ENCODE peak calls at places on chromosomes 11 and 22, in five cellular contexts. N is H9, V is mesenchymal stem cell, W is H1, J is trophoblast cell. K is an unnamed sample.

GRCh38 chr11:31955838-31956237 is 135.0 kb upstream of the RCN1 start:
- DNase-seq in N (no peak), V (no peak), J (no peak), W (no peak), K (no peak)

GRCh38 chr11:69662021-69662698 is 13.0 kb downstream of the LTO1 start:
- DNase-seq in V (no peak), J (no peak), N (peak), W (no peak), K (no peak)

GRCh38 chr11:48193876-48194275 is 22.7 kb upstream of the OR4B1 start:
- DNase-seq in J (no peak), N (no peak), W (no peak), V (peak), K (no peak)

GRCh38 chr22:31615481-31615840 is 46.6 kb downstream of the PISD start:
- DNase-seq in N (no peak), V (no peak), W (no peak), J (no peak), K (no peak)

GRCh38 chr22:43060213-43060612 is 29.0 kb downstream of the TTLL1 start:
- DNase-seq in J (peak), N (peak), V (peak), W (peak), K (peak)

GRCh38 chr11:2289859-2290258 is 11.9 kb downstream of the C11orf21 start:
- DNase-seq in J (no peak), W (no peak), N (no peak), V (no peak), K (no peak)

GRCh38 chr11:107799245-107799859 is 59.2 kb downstream of the SLC35F2 start:
- DNase-seq in V (peak), N (peak), W (peak), J (peak), K (peak)

GRCh38 chr22:46936378-46936916 is 174.0 kb downstream of the TBC1D22A start:
- DNase-seq in J (no peak), W (peak), N (no peak), V (no peak), K (no peak)

GRCh38 chr22:41915035-41915782 is at the start of gene SHISA8:
- DNase-seq in V (peak), N (no peak), J (peak), W (no peak), K (no peak)

GRCh38 chr11:129489254-129489653 is 113.6 kb downstream of the BARX2 start:
- DNase-seq in V (no peak), J (no peak), W (no peak), N (no peak), K (no peak)

GRCh38 chr11:70297341-70297740 is 26.9 kb downstream of the PPFIA1 start:
- DNase-seq in J (peak), W (no peak), V (no peak), N (no peak), K (no peak)

GRCh38 chr11:32374261-32374711 is 61.1 kb downstream of the WT1 start:
- DNase-seq in W (peak), V (peak), J (peak), N (peak), K (peak)

GRCh38 chr11:133902506-133902905 is 54.3 kb downstream of the IGSF9B start:
- DNase-seq in W (no peak), N (no peak), J (no peak), V (no peak), K (no peak)

GRCh38 chr11:33089776-33090175 is 50.4 kb downstream of the TCP11L1 start:
- DNase-seq in J (no peak), N (no peak), W (no peak), V (peak), K (no peak)

GRCh38 chr11:27416568-27417176 is 53.7 kb upstream of the CCDC34 start:
- DNase-seq in W (no peak), J (no peak), V (no peak), N (no peak), K (no peak)

GRCh38 chr11:533049-533585 is 2.3 kb downstream of the HRAS start:
- DNase-seq in N (no peak), W (no peak), V (no peak), J (no peak), K (no peak)

GRCh38 chr11:26193714-26194373 is 138.1 kb upstream of the ANO3 start:
- DNase-seq in V (no peak), J (peak), N (no peak), W (no peak), K (no peak)

GRCh38 chr22:29187831-29188230 is 17.9 kb upstream of the EMID1 start:
- DNase-seq in J (no peak), W (no peak), N (no peak), V (no peak), K (no peak)

GRCh38 chr11:123313261-123313660 is 116.8 kb upstream of the GRAMD1B start:
- DNase-seq in N (no peak), V (no peak), W (no peak), J (peak), K (no peak)

GRCh38 chr11:92130432-92130831 is 94.2 kb upstream of the FAT3 start:
- DNase-seq in J (no peak), N (no peak), V (no peak), W (no peak), K (no peak)

GRCh38 chr11:97751405-97751804 is 1269.3 kb upstream of the CNTN5 start:
- DNase-seq in J (no peak), N (no peak), V (no peak), W (no peak), K (no peak)

GRCh38 chr11:76208829-76209670 is 2.7 kb upstream of the WNT11 start:
- DNase-seq in W (peak), J (peak), V (peak), N (peak), K (peak)

GRCh38 chr11:3000032-3000961 is 8.2 kb upstream of the NAP1L4 start:
- DNase-seq in V (no peak), N (no peak), W (no peak), J (no peak), K (no peak)

GRCh38 chr11:46421257-46421880 is 29.8 kb upstream of the CHRM4 start:
- DNase-seq in V (no peak), N (no peak), W (no peak), J (no peak), K (no peak)

GRCh38 chr11:96607890-96608558 is 218.2 kb downstream of the JRKL start:
- DNase-seq in J (no peak), W (no peak), V (no peak), N (peak), K (no peak)

GRCh38 chr22:39134366-39135091 is 18.0 kb downstream of the CBX7 start:
- DNase-seq in J (no peak), W (no peak), N (peak), V (no peak), K (no peak)

GRCh38 chr11:108872781-108873291 is 208.0 kb downstream of the DDX10 start:
- DNase-seq in N (no peak), V (no peak), W (no peak), J (no peak), K (no peak)

GRCh38 chr11:116294630-116295029 is 478.2 kb downstream of the BUD13 start:
- DNase-seq in N (no peak), J (peak), V (no peak), W (no peak), K (no peak)

GRCh38 chr11:22922672-22923071 is 62.4 kb upstream of the CCDC179 start:
- DNase-seq in V (no peak), W (no peak), J (no peak), N (no peak), K (no peak)
- H2BK120ac ChIP-seq in V (no peak), W (no peak), J (no peak), N (no peak), K (no peak)

GRCh38 chr11:94150056-94150455 is 21.4 kb downstream of the PANX1 start:
- DNase-seq in N (no peak), J (no peak), V (no peak), W (no peak), K (no peak)

GRCh38 chr11:94151903-94152677 is 23.4 kb downstream of the PANX1 start:
- DNase-seq in N (peak), J (peak), V (peak), W (no peak), K (no peak)

GRCh38 chr11:94150704-94151103 is 22.1 kb downstream of the PANX1 start:
- DNase-seq in V (no peak), N (no peak), W (no peak), J (no peak), K (no peak)

GRCh38 chr11:94152678-94153065 is 24.0 kb downstream of the PANX1 start:
- DNase-seq in N (no peak), J (peak), V (no peak), W (no peak), K (no peak)

DNA sequence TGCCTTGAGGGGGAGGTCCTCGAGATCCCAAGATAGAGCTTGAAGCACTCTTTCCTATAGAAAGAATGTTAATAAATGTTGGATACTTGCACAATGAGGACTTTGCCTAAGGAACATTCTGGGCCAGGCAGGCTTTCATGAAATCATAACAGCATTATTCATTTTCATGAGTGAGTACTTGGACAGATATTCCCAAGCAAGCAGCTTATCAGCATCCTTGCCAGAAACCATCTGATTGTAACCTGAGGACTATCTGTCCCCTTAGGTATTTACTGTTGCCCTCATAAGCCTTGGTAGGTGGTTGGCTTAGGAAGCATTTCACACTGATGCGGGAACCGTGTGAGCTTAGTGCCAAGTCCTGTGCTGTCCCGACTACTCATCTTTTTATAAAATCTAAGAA is 22.7 kb downstream of the PANX1 start:
- DNase-seq in N (no peak), W (no peak), V (peak), J (peak), K (no peak)
- H3K23ac ChIP-seq in N (no peak), W (no peak), V (no peak), J (no peak), K (no peak)

GRCh38 chr11:17531818-17532131 is 12.4 kb downstream of the USH1C start:
- DNase-seq in J (no peak), W (no peak), V (no peak), N (no peak), K (no peak)
- H2BK12ac ChIP-seq in J (no peak), W (no peak), V (no peak), N (no peak), K (peak)

DNA sequence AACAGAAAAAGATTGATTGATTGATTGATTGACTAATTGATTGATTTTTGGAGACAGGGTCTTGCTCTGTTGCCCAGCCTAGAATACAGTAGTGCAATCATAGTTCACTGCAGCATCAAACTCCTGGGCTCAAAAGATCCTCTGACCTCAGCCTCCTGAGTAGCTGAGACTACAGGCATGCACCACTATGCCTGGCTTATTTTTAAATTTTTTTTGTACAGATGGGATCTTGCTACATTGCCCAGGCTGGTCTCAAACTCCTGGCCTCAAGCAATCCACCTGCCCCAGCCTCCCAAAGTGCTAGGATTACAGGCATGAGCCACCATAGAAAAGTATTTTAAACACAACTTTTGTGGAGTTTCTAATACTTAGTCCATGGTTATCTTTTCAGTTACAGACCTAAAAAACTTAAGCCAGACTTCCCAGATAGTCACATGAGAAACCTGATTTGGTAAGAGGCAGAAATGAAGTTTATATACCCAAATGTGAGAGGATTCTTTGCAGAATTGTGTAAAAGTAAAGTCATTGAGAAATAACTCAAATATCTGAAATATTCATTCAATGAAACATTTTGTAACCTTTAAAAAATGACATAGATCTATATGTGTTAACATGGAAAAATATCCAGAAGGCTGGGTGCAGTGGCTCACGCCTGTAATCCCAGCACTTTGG is 186.5 kb downstream of the SWAP70 start:
- DNase-seq in N (no peak), V (no peak), W (no peak), J (peak), K (no peak)
- H2BK120ac ChIP-seq in N (no peak), V (no peak), W (no peak), J (no peak), K (no peak)

DNA sequence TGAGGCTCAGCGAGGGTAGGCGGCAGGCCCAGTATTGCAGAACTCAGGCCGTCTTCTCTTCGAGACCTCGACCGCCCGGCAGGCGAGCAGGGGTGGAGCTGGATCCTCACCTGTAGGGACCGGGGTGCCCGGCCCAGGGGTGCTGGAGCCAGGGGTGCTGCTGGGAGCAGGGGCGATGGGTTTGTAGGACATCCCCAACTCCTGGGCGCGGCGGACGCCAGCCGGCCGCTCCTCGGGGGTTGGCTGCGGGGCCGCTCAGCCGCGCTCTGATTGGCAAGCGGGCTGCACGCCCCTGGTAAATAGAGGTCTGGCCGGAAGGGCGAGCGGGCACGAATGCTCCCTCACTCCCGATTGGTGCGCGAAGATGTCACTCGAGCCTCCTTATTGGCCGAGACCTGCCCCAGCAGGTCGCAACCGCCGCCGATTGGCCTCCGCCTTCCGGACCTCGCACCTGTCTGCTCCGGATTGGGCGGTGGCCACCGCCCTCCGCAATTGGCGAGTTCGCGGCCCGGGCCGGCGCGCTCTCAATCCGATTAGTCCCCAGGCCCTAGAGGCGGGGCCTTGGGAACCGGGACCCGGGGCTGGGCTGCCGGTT is at the start of gene CDK2AP2:
- DNase-seq in V (peak), W (peak), J (peak), N (peak), K (peak)
- H3K23ac ChIP-seq in V (peak), W (no peak), J (no peak), N (no peak), K (peak)

GRCh38 chr11:64456509-64457320 is 97.8 kb downstream of the RPS6KA4 start:
- DNase-seq in W (no peak), V (no peak), N (no peak), J (peak), K (no peak)

GRCh38 chr11:64457416-64458010 is 98.6 kb downstream of the RPS6KA4 start:
- DNase-seq in V (no peak), N (no peak), W (no peak), J (no peak), K (no peak)

GRCh38 chr11:64459016-64459415 is 100.1 kb downstream of the RPS6KA4 start:
- DNase-seq in J (no peak), V (peak), N (no peak), W (no peak), K (no peak)

GRCh38 chr11:64453466-64453865 is 94.5 kb downstream of the RPS6KA4 start:
- DNase-seq in W (no peak), V (no peak), J (no peak), N (peak), K (no peak)

DNA sequence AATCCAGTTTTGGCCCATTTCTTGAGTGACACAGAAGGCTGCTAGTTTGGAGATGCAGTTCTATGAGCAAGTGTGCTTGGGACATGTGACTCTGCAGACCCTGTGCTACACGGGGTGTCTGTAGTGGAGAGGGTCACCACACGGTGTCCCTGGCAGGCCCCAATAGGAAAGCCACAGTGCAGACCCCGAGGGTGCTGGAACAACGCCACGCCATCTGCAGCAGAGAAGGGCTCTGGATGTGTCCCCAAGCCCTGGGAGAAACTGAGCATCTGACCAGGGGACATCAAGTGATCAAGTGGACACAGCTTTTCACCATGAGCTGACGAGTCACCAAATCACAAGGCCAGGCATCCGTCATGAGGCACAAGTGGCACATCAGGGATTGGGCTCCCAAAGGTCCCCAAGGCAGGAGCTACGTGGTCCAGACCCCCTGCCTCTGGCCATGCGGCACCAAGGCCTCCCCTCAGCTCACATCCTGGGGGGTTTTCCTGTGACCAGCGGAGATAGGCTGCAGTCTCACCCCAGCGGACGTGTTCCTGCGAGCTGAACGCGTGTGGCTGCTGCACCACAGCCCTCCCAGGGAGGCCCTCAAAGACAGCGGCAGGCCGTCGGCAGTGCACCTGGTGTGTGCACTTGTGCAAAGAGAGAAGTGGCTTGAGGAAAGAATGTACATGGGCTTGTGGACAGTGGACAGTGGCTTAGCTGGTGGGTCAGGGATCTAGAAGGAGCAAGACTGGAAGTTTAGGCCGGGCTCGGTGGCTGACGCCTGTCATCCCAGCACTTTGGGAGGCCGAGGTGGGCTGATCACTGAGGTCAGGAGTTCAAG is 96.7 kb downstream of the RPS6KA4 start:
- DNase-seq in N (no peak), J (no peak), V (no peak), W (no peak), K (no peak)
- H2BK12ac ChIP-seq in N (no peak), J (no peak), V (no peak), W (peak), K (no peak)

GRCh38 chr11:61294717-61295595 is at the start of gene VWCE:
- DNase-seq in J (peak), N (peak), W (peak), V (peak), K (peak)

GRCh38 chr11:61295596-61295926 is 445 bp upstream of the VWCE start:
- DNase-seq in V (no peak), W (no peak), N (no peak), J (no peak), K (no peak)

GRCh38 chr11:61297741-61298140 is 2.6 kb upstream of the VWCE start:
- DNase-seq in N (no peak), V (peak), J (peak), W (no peak), K (no peak)

GRCh38 chr11:61298663-61299244 is 3.6 kb upstream of the VWCE start:
- DNase-seq in N (no peak), V (no peak), W (no peak), J (peak), K (no peak)

DNA sequence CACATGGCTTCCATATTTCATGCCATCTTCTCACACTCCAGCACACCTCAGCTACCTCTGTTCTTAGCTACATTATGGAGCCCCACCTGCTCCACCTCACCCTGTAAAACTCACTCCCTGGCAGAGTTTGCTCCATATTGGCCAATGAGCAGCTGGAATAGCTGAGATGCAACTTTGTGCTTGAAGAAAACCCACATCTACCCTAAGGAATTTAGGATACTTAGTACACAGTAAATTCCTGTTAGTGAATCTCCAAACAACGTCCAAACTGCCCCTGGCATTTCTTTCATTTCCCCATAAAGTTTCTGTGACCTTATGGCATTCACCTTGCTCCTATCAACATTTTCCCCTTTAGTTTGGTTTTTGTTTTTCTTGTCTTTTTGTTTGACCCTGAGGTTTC is 2.2 kb upstream of the VWCE start:
- DNase-seq in N (no peak), W (no peak), J (peak), V (peak), K (no peak)
- H2BK120ac ChIP-seq in N (no peak), W (no peak), J (no peak), V (no peak), K (no peak)

DNA sequence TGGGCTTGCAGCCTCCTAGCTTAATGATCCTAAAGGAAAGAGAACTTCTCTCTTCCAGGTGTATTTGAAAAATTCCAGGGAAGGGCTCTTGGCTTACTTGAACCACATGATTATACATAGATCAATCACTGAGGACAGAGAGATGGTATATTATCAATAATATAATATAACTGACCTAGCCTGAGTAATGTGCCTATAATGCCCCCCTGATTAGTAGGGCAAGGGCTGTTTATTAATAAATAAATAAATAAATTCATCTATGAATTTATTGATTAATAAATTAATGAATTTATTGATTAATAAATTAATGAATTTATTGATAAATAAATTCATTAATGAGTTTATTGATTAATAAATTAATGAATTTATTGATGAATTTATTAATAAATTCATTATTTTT is 48.0 kb upstream of the CEP295 start:
- DNase-seq in W (no peak), V (no peak), J (no peak), N (no peak), K (no peak)
- H3K23ac ChIP-seq in W (no peak), V (no peak), J (no peak), N (no peak), K (no peak)

GRCh38 chr11:82814379-82814778 is 80.7 kb upstream of the FAM181B start:
- DNase-seq in J (no peak), N (no peak), W (no peak), V (no peak), K (peak)
- H2BK12ac ChIP-seq in J (no peak), N (no peak), W (no peak), V (no peak), K (no peak)

K was measured in neuronal stem cell.